ENCODE peak calls at places on chromosomes 16 and 17, in four cellular contexts. O, S, L and G are unnamed samples.

GRCh38 chr17:82299452-82299851 is 18.0 kb downstream of the CD7 start:
- DNase-seq in S (no peak), L (no peak), O (no peak), G (no peak)

GRCh38 chr16:74637742-74638453 is 28.8 kb downstream of the RFWD3 start:
- DNase-seq in L (no peak), O (no peak), S (no peak), G (no peak)

GRCh38 chr17:27559506-27559931 is 71.5 kb upstream of the LGALS9 start:
- DNase-seq in O (no peak), L (no peak), S (no peak), G (peak)

GRCh38 chr17:66115246-66115645 is 76.7 kb downstream of the CEP112 start:
- DNase-seq in O (no peak), L (no peak), S (no peak), G (peak)

GRCh38 chr16:64238576-64238975 is 883.3 kb downstream of the CDH11 start:
- DNase-seq in O (no peak), S (no peak), L (no peak), G (peak)

GRCh38 chr17:1090454-1091189 is 89.2 kb downstream of the ABR start:
- DNase-seq in S (no peak), L (no peak), O (no peak), G (no peak)

GRCh38 chr16:11977206-11978041 is 890 bp downstream of the SNX29 start:
- DNase-seq in L (peak), O (peak), S (no peak), G (peak)

GRCh38 chr16:24525970-24526559 is 13.3 kb upstream of the RBBP6 start:
- DNase-seq in S (no peak), O (no peak), L (no peak), G (peak)

GRCh38 chr17:65750678-65751077 is 189.2 kb upstream of the AXIN2 start:
- DNase-seq in O (no peak), S (peak), L (peak), G (peak)

GRCh38 chr16:84806256-84806889 is 13.4 kb upstream of the CRISPLD2 start:
- DNase-seq in L (no peak), S (no peak), O (peak), G (peak)

GRCh38 chr17:78924481-78925151 is 571 bp downstream of the TIMP2 start:
- DNase-seq in L (no peak), S (no peak), O (no peak), G (no peak)

GRCh38 chr17:37510056-37510455 is 20.4 kb downstream of the DUSP14 start:
- DNase-seq in L (no peak), S (no peak), O (no peak), G (no peak)